ENCODE peak calls at places on chromosomes 11 and 22, in nine cellular contexts. One of them, this sample, is unnamed.

GRCh38 chr11:61742391-61742790 is 10.0 kb upstream of the MYRF start:
- DNase-seq in lower leg skin: peak; percentile 32
- DNase-seq in mucosa of descending colon: peak; percentile 59
- DNase-seq in cardiac fibroblast: no peak
- DNase-seq in lung: peak; percentile 47
- DNase-seq in astrocyte of the spinal cord: no peak
- DNase-seq in AG09309: no peak
- DNase-seq in AG04450: no peak
- DNase-seq in A549: no peak
- DNase-seq in this sample: no peak

GRCh38 chr11:125374398-125374797 is 121.7 kb downstream of the FEZ1 start:
- DNase-seq in cardiac fibroblast: no peak
- DNase-seq in A549: no peak
- DNase-seq in AG04450: no peak
- DNase-seq in AG09309: no peak
- DNase-seq in astrocyte of the spinal cord: no peak
- DNase-seq in lower leg skin: no peak
- DNase-seq in mucosa of descending colon: no peak
- DNase-seq in lung: no peak
- DNase-seq in this sample: no peak

GRCh38 chr11:61794579-61794978 is 1.9 kb downstream of the FEN1 start:
- DNase-seq in AG09309: no peak
- DNase-seq in lung: no peak
- DNase-seq in mucosa of descending colon: no peak
- DNase-seq in AG04450: no peak
- DNase-seq in A549: no peak
- DNase-seq in lower leg skin: no peak
- DNase-seq in cardiac fibroblast: peak; percentile 28
- DNase-seq in astrocyte of the spinal cord: no peak
- DNase-seq in this sample: no peak

GRCh38 chr11:30960387-30960992 is 374.3 kb upstream of the MPPED2 start:
- DNase-seq in AG09309: peak; percentile 7
- DNase-seq in lower leg skin: no peak
- DNase-seq in astrocyte of the spinal cord: peak; percentile 54
- DNase-seq in AG04450: no peak
- DNase-seq in lung: no peak
- DNase-seq in A549: peak; percentile 14
- DNase-seq in cardiac fibroblast: peak; percentile 72
- DNase-seq in mucosa of descending colon: no peak
- DNase-seq in this sample: peak; percentile 62

GRCh38 chr22:45672564-45673481 is 1.2 kb downstream of the ATXN10 start:
- DNase-seq in AG09309: no peak
- DNase-seq in A549: no peak
- DNase-seq in cardiac fibroblast: peak; percentile 48
- DNase-seq in AG04450: no peak
- DNase-seq in lung: no peak
- DNase-seq in mucosa of descending colon: no peak
- DNase-seq in lower leg skin: no peak
- DNase-seq in astrocyte of the spinal cord: no peak
- DNase-seq in this sample: no peak

GRCh38 chr11:36409152-36409713 is 100.8 kb downstream of the TRAF6 start:
- DNase-seq in A549: no peak
- DNase-seq in lower leg skin: no peak
- DNase-seq in mucosa of descending colon: no peak
- DNase-seq in lung: no peak
- DNase-seq in AG09309: no peak
- DNase-seq in astrocyte of the spinal cord: peak; percentile 75
- DNase-seq in cardiac fibroblast: peak; percentile 84
- DNase-seq in AG04450: no peak
- DNase-seq in this sample: no peak

GRCh38 chr22:21937821-21938070 is 14.9 kb downstream of the PPM1F start:
- DNase-seq in cardiac fibroblast: no peak
- DNase-seq in lower leg skin: no peak
- DNase-seq in AG09309: peak; percentile 89
- DNase-seq in astrocyte of the spinal cord: no peak
- DNase-seq in A549: no peak
- DNase-seq in mucosa of descending colon: no peak
- DNase-seq in AG04450: no peak
- DNase-seq in lung: peak; percentile 81
- DNase-seq in this sample: no peak

GRCh38 chr11:95066721-95067041 is at the start of gene SRSF8:
- DNase-seq in lower leg skin: no peak
- DNase-seq in AG04450: no peak
- DNase-seq in mucosa of descending colon: no peak
- DNase-seq in A549: no peak
- DNase-seq in lung: no peak
- DNase-seq in astrocyte of the spinal cord: no peak
- DNase-seq in cardiac fibroblast: no peak
- DNase-seq in AG09309: no peak
- DNase-seq in this sample: no peak

GRCh38 chr22:42156121-42156520 is 25.5 kb upstream of the CYP2D6 start:
- DNase-seq in A549: no peak
- DNase-seq in lower leg skin: no peak
- DNase-seq in mucosa of descending colon: no peak
- DNase-seq in AG09309: no peak
- DNase-seq in cardiac fibroblast: no peak
- DNase-seq in lung: no peak
- DNase-seq in AG04450: no peak
- DNase-seq in astrocyte of the spinal cord: no peak
- DNase-seq in this sample: no peak

GRCh38 chr11:81669944-81670526 is 1063.6 kb downstream of the FAM181B start:
- DNase-seq in A549: no peak
- DNase-seq in mucosa of descending colon: no peak
- DNase-seq in AG09309: no peak
- DNase-seq in astrocyte of the spinal cord: no peak
- DNase-seq in lung: no peak
- DNase-seq in cardiac fibroblast: no peak
- DNase-seq in AG04450: no peak
- DNase-seq in lower leg skin: no peak
- DNase-seq in this sample: no peak

GRCh38 chr11:121446752-121447156 is 5.4 kb upstream of the SORL1 start:
- DNase-seq in lower leg skin: no peak
- DNase-seq in mucosa of descending colon: no peak
- DNase-seq in lung: no peak
- DNase-seq in AG09309: no peak
- DNase-seq in cardiac fibroblast: peak; percentile 7
- DNase-seq in A549: no peak
- DNase-seq in AG04450: peak; percentile 33
- DNase-seq in astrocyte of the spinal cord: peak; percentile 33
- DNase-seq in this sample: no peak

GRCh38 chr22:30158277-30158676 is 78.0 kb downstream of the HORMAD2 start:
- DNase-seq in A549: no peak
- DNase-seq in AG04450: no peak
- DNase-seq in lung: no peak
- DNase-seq in AG09309: no peak
- DNase-seq in cardiac fibroblast: no peak
- DNase-seq in mucosa of descending colon: no peak
- DNase-seq in astrocyte of the spinal cord: no peak
- DNase-seq in lower leg skin: no peak
- DNase-seq in this sample: no peak

GRCh38 chr22:30279389-30279788 is 9.9 kb downstream of the CASTOR1 start:
- DNase-seq in mucosa of descending colon: no peak
- DNase-seq in astrocyte of the spinal cord: no peak
- DNase-seq in AG04450: no peak
- DNase-seq in lung: no peak
- DNase-seq in lower leg skin: no peak
- DNase-seq in AG09309: no peak
- DNase-seq in cardiac fibroblast: no peak
- DNase-seq in A549: no peak
- DNase-seq in this sample: no peak

GRCh38 chr11:48169706-48170105 is 46.9 kb upstream of the OR4B1 start:
- DNase-seq in AG09309: no peak
- DNase-seq in lung: no peak
- DNase-seq in mucosa of descending colon: no peak
- DNase-seq in astrocyte of the spinal cord: no peak
- DNase-seq in A549: no peak
- DNase-seq in AG04450: no peak
- DNase-seq in lower leg skin: no peak
- DNase-seq in cardiac fibroblast: peak; percentile 33
- DNase-seq in this sample: no peak

DNA sequence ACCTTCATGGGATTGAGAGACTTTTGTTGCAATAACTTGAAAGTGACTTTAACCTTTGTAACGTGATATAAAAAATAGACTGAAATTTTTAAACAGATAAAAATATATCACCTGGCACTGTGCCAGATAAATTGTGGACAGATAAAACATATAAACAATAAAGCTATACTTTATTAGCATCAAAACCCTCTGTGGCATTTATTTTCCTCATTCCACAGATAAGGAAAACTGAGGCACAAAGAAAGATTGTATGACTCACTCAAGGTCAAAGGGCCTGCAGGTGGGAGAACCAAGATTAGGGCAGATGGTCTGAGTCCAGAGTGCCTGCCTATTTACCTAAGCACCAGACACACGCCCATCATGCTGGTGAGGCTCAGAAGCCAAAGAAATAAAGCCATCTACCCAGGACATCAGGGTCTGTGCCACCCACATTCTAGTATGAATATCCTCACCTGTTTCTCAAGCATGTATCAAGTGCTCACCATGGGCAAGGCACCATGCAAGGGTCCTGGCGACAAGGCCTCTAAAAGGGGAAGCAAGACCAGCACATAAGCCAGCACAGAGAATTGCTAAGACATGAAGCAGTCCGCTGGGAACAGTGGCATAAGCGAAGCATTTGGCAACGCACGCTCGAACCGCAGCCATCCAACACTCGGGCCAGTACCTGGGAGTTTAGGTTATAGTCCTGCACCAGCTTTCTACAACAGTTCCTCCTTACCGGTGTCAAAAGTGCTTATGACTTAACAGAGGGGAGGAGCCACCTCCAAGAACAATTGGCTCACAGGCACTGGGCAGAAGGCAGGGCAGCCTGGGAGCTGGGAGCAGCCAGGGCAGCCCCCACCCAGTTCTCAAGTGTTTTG is 17.6 kb downstream of the MYH9 start:
- DNase-seq in AG04450: no peak
- DNase-seq in cardiac fibroblast: peak; percentile 74
- DNase-seq in A549: no peak
- DNase-seq in mucosa of descending colon: peak; percentile 79
- DNase-seq in astrocyte of the spinal cord: peak; percentile 40
- DNase-seq in AG09309: no peak
- DNase-seq in lung: peak; percentile 77
- DNase-seq in lower leg skin: no peak
- DNase-seq in this sample: no peak
- H3K4me3 ChIP-seq in AG04450: peak overlapping the region; percentile 35
- H3K4me3 ChIP-seq in cardiac fibroblast: no peak overlapping the region
- H3K4me3 ChIP-seq in A549: no peak overlapping the region
- H3K4me3 ChIP-seq in mucosa of descending colon: no peak overlapping the region
- H3K4me3 ChIP-seq in astrocyte of the spinal cord: no peak overlapping the region
- H3K4me3 ChIP-seq in AG09309: no peak overlapping the region
- H3K4me3 ChIP-seq in lung: no peak overlapping the region
- H3K4me3 ChIP-seq in lower leg skin: no peak overlapping the region
- H3K4me3 ChIP-seq in this sample: peak overlapping the region; percentile 4

GRCh38 chr11:33692013-33692504 is 8.6 kb downstream of the C11orf91 start:
- DNase-seq in A549: peak; percentile 69
- DNase-seq in astrocyte of the spinal cord: peak; percentile 98
- DNase-seq in lower leg skin: peak; percentile 77
- DNase-seq in AG04450: peak; percentile 91
- DNase-seq in AG09309: peak; percentile 87
- DNase-seq in cardiac fibroblast: peak; percentile 99
- DNase-seq in mucosa of descending colon: peak; percentile 77
- DNase-seq in lung: peak; percentile 73
- DNase-seq in this sample: peak; percentile 99
- H3K4me3 ChIP-seq in A549: no peak overlapping the region
- H3K4me3 ChIP-seq in astrocyte of the spinal cord: no peak overlapping the region
- H3K4me3 ChIP-seq in lower leg skin: no peak overlapping the region
- H3K4me3 ChIP-seq in AG04450: peak overlapping the region; percentile 38
- H3K4me3 ChIP-seq in AG09309: peak overlapping the region; percentile 11
- H3K4me3 ChIP-seq in cardiac fibroblast: no peak overlapping the region
- H3K4me3 ChIP-seq in mucosa of descending colon: no peak overlapping the region
- H3K4me3 ChIP-seq in lung: no peak overlapping the region
- H3K4me3 ChIP-seq in this sample: peak overlapping the region; percentile 10

GRCh38 chr22:46762238-46763050 is at the start of gene TBC1D22A:
- DNase-seq in AG09309: peak; percentile 64
- DNase-seq in cardiac fibroblast: peak; percentile 95
- DNase-seq in mucosa of descending colon: peak; percentile 97
- DNase-seq in astrocyte of the spinal cord: peak; percentile 94
- DNase-seq in lower leg skin: peak; percentile 92
- DNase-seq in lung: peak; percentile 95
- DNase-seq in AG04450: peak; percentile 80
- DNase-seq in A549: peak; percentile 89
- DNase-seq in this sample: peak; percentile 80

GRCh38 chr22:46766611-46767010 is 4.2 kb downstream of the TBC1D22A start:
- DNase-seq in mucosa of descending colon: no peak
- DNase-seq in AG04450: no peak
- DNase-seq in AG09309: no peak
- DNase-seq in lower leg skin: no peak
- DNase-seq in lung: no peak
- DNase-seq in cardiac fibroblast: no peak
- DNase-seq in A549: no peak
- DNase-seq in astrocyte of the spinal cord: no peak
- DNase-seq in this sample: no peak

GRCh38 chr22:46763051-46763705 is 728 bp downstream of the TBC1D22A start:
- DNase-seq in astrocyte of the spinal cord: peak; percentile 57
- DNase-seq in mucosa of descending colon: peak; percentile 62
- DNase-seq in AG09309: no peak
- DNase-seq in AG04450: no peak
- DNase-seq in lower leg skin: no peak
- DNase-seq in cardiac fibroblast: peak; percentile 23
- DNase-seq in A549: no peak
- DNase-seq in lung: no peak
- DNase-seq in this sample: no peak

GRCh38 chr22:46764779-46765485 is 2.5 kb downstream of the TBC1D22A start:
- DNase-seq in cardiac fibroblast: no peak
- DNase-seq in AG09309: no peak
- DNase-seq in mucosa of descending colon: peak; percentile 36
- DNase-seq in lung: no peak
- DNase-seq in A549: no peak
- DNase-seq in lower leg skin: no peak
- DNase-seq in AG04450: no peak
- DNase-seq in astrocyte of the spinal cord: no peak
- DNase-seq in this sample: no peak

GRCh38 chr22:46764140-46764680 is 1.8 kb downstream of the TBC1D22A start:
- DNase-seq in AG09309: no peak
- DNase-seq in astrocyte of the spinal cord: no peak
- DNase-seq in cardiac fibroblast: no peak
- DNase-seq in lower leg skin: no peak
- DNase-seq in mucosa of descending colon: peak; percentile 3
- DNase-seq in A549: no peak
- DNase-seq in lung: no peak
- DNase-seq in AG04450: no peak
- DNase-seq in this sample: no peak
- H3K4me3 ChIP-seq in AG09309: no peak overlapping the region
- H3K4me3 ChIP-seq in astrocyte of the spinal cord: no peak overlapping the region
- H3K4me3 ChIP-seq in cardiac fibroblast: no peak overlapping the region
- H3K4me3 ChIP-seq in lower leg skin: no peak overlapping the region
- H3K4me3 ChIP-seq in mucosa of descending colon: no peak overlapping the region
- H3K4me3 ChIP-seq in A549: no peak overlapping the region
- H3K4me3 ChIP-seq in lung: no peak overlapping the region
- H3K4me3 ChIP-seq in AG04450: no peak overlapping the region
- H3K4me3 ChIP-seq in this sample: no peak overlapping the region

GRCh38 chr11:4436424-4436823 is 12.7 kb upstream of the OR52K2 start:
- DNase-seq in A549: no peak
- DNase-seq in lower leg skin: no peak
- DNase-seq in cardiac fibroblast: no peak
- DNase-seq in AG09309: no peak
- DNase-seq in AG04450: no peak
- DNase-seq in astrocyte of the spinal cord: no peak
- DNase-seq in mucosa of descending colon: no peak
- DNase-seq in lung: no peak
- DNase-seq in this sample: no peak

GRCh38 chr11:4443479-4443878 is 5.6 kb upstream of the OR52K2 start:
- DNase-seq in A549: no peak
- DNase-seq in cardiac fibroblast: no peak
- DNase-seq in AG04450: no peak
- DNase-seq in lower leg skin: no peak
- DNase-seq in astrocyte of the spinal cord: no peak
- DNase-seq in mucosa of descending colon: no peak
- DNase-seq in AG09309: no peak
- DNase-seq in lung: no peak
- DNase-seq in this sample: no peak

GRCh38 chr11:4441500-4441899 is 7.6 kb upstream of the OR52K2 start:
- DNase-seq in lung: no peak
- DNase-seq in lower leg skin: no peak
- DNase-seq in AG09309: no peak
- DNase-seq in AG04450: no peak
- DNase-seq in mucosa of descending colon: no peak
- DNase-seq in astrocyte of the spinal cord: no peak
- DNase-seq in A549: no peak
- DNase-seq in cardiac fibroblast: no peak
- DNase-seq in this sample: no peak
- H3K4me3 ChIP-seq in lung: no peak overlapping the region
- H3K4me3 ChIP-seq in lower leg skin: no peak overlapping the region
- H3K4me3 ChIP-seq in AG09309: no peak overlapping the region
- H3K4me3 ChIP-seq in AG04450: no peak overlapping the region
- H3K4me3 ChIP-seq in mucosa of descending colon: no peak overlapping the region
- H3K4me3 ChIP-seq in astrocyte of the spinal cord: no peak overlapping the region
- H3K4me3 ChIP-seq in A549: no peak overlapping the region
- H3K4me3 ChIP-seq in cardiac fibroblast: no peak overlapping the region
- H3K4me3 ChIP-seq in this sample: no peak overlapping the region

This sample was measured in astrocyte of the cerebellum.